ENCODE peak calls at places on chromosome 19, in five cellular contexts. Y is T-cell; A is stimulated activated CD4-positive, alpha-beta T cell treated with anti-CD3 and anti-CD28 coated beads, Interleukin-4, amount 100 ng/mL, for 1 hour; B is A673; T is substantia nigra. C is an unnamed sample.

GRCh38 chr19:16588089-16588823 is 16.0 kb upstream of the SLC35E1 start:
- DNase-seq in B (no peak), T (no peak), A (peak), Y (peak), C (no peak)

GRCh38 chr19:15863272-15863671 is 34.6 kb downstream of the CYP4F2 start:
- DNase-seq in B (no peak), T (no peak), Y (no peak), A (no peak), C (no peak)

GRCh38 chr19:10339380-10339960 is at the start of gene ICAM3:
- DNase-seq in B (no peak), Y (peak), A (peak), T (no peak), C (no peak)

GRCh38 chr19:10744222-10744847 is 26.5 kb downstream of the DNM2 start:
- DNase-seq in B (no peak), Y (no peak), T (no peak), A (no peak), C (no peak)

GRCh38 chr19:46776927-46777911 is 11.2 kb downstream of the SLC1A5 start:
- DNase-seq in B (no peak), Y (no peak), T (no peak), A (no peak), C (no peak)

GRCh38 chr19:34269968-34270621 is 15.7 kb downstream of the GARRE1 start:
- DNase-seq in B (peak), Y (peak), T (no peak), A (peak), C (peak)

GRCh38 chr19:54515156-54515555 is 12.5 kb downstream of the LAIR2 start:
- DNase-seq in B (no peak), T (no peak), A (no peak), Y (no peak), C (no peak)

GRCh38 chr19:14320253-14320652 is 61.0 kb upstream of the ADGRE5 start:
- DNase-seq in Y (no peak), T (no peak), A (no peak), B (no peak), C (no peak)

GRCh38 chr19:45186509-45187334 is 8.1 kb downstream of the BLOC1S3 start:
- DNase-seq in Y (no peak), T (no peak), A (no peak), B (no peak), C (no peak)

C was measured in AG20443.